ENCODE peak calls at places on chromosome 11, in seven cellular contexts. L, G, S, O, I, J and Q are unnamed samples.

GRCh38 chr11:114058871-114059277 is 637 bp upstream of the ZBTB16 start:
- DNase-seq in L (no peak), G (peak), S (no peak), O (no peak), I (no peak), J (peak), Q (no peak)

GRCh38 chr11:95850137-95850536 is 59.8 kb downstream of the CEP57 start:
- DNase-seq in L (no peak), G (no peak), S (no peak), O (no peak), I (no peak), J (no peak), Q (no peak)

GRCh38 chr11:35038211-35038930 is 100.6 kb upstream of the CD44 start:
- DNase-seq in L (no peak), G (no peak), S (no peak), O (no peak), I (no peak), J (no peak), Q (no peak)

GRCh38 chr11:116736763-116737162 is 36.0 kb downstream of the BUD13 start:
- DNase-seq in L (no peak), G (no peak), S (no peak), O (no peak), I (peak), J (no peak), Q (no peak)

GRCh38 chr11:127247261-127247660 is 246.7 kb upstream of the KIRREL3 start:
- DNase-seq in L (no peak), G (no peak), S (no peak), O (no peak), I (no peak), J (no peak), Q (no peak)

GRCh38 chr11:99176430-99176829 is 155.7 kb downstream of the CNTN5 start:
- DNase-seq in L (no peak), G (no peak), S (no peak), O (no peak), I (no peak), J (no peak), Q (no peak)

GRCh38 chr11:93662177-93662575 is 694 bp downstream of the CEP295 start:
- DNase-seq in L (no peak), G (no peak), S (no peak), O (no peak), I (no peak), J (no peak), Q (no peak)

GRCh38 chr11:43116071-43116470 is 195.7 kb upstream of the API5 start:
- DNase-seq in L (no peak), G (no peak), S (no peak), O (no peak), I (no peak), J (no peak), Q (no peak)

GRCh38 chr11:2193099-2193886 is 21.7 kb upstream of the TH start:
- DNase-seq in L (no peak), G (no peak), S (no peak), O (no peak), I (no peak), J (no peak), Q (peak)

GRCh38 chr11:95996621-95997020 is 72.7 kb upstream of the MTMR2 start:
- DNase-seq in L (no peak), G (no peak), S (no peak), O (no peak), I (no peak), J (no peak), Q (no peak)

GRCh38 chr11:40274017-40274416 is 1185.4 kb downstream of the LRRC4C start:
- DNase-seq in L (no peak), G (no peak), S (no peak), O (no peak), I (no peak), J (no peak), Q (no peak)

GRCh38 chr11:536841-537621 is at the start of gene LRRC56:
- DNase-seq in L (peak), G (peak), S (peak), O (peak), I (peak), J (peak), Q (peak)

GRCh38 chr11:112856591-112856990 is 104.6 kb upstream of the NCAM1 start:
- DNase-seq in L (no peak), G (no peak), S (no peak), O (no peak), I (no peak), J (no peak), Q (no peak)

GRCh38 chr11:76188873-76189272 is 17.4 kb downstream of the WNT11 start:
- DNase-seq in L (no peak), G (no peak), S (no peak), O (no peak), I (no peak), J (no peak), Q (no peak)

GRCh38 chr11:76189682-76190081 is 16.6 kb downstream of the WNT11 start:
- DNase-seq in L (no peak), G (no peak), S (no peak), O (no peak), I (no peak), J (no peak), Q (no peak)

GRCh38 chr11:76186776-76187279 is 19.5 kb downstream of the WNT11 start:
- DNase-seq in L (no peak), G (peak), S (no peak), O (no peak), I (no peak), J (no peak), Q (no peak)

GRCh38 chr11:76193219-76193618 is 13.1 kb downstream of the WNT11 start:
- DNase-seq in L (no peak), G (no peak), S (no peak), O (no peak), I (no peak), J (no peak), Q (no peak)

DNA sequence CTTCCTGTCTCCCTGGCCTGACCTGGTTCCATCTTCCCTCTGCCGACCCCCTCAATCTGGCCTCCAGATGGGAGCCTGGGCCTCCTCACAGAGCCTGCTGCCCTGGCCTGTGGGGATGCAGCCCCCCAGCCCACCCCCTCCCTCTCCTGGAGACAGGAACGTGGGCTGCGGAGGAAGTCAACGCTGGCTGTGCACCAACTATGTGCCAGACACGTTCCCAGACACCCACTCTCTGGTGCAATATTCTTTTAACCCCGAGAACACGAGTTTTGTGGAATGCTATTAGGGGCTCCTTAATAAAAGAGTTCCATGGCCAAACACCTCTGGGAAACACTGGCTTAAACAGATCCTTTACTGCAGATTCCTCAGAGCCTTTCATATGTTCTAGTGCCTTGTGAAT is 15.9 kb downstream of the WNT11 start:
- DNase-seq in L (no peak), G (no peak), S (no peak), O (peak), I (no peak), J (no peak), Q (no peak)
- H3K4me3 ChIP-seq in L (no peak), G (no peak), S (no peak), O (no peak), I (no peak), J (no peak), Q (no peak)

DNA sequence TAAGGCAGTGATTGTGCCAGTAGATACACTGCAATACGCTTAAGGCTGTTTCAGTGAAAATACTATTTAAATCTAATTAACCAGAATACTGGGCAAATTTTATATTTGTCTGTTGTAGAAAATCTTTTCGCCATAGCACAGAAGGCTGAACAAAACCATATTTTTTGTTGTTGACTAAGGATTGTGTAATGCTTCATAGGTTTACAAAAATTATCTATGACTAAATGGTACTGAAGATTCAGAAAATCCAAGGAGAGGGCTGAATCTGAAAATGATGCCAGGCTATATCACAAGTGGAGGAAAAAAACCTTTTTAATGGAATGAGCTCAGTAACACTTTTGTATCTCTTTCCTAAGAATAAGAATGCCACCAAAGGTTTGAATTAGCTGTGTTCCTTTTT is 2.8 kb downstream of the ATL3 start:
- DNase-seq in L (no peak), G (no peak), S (no peak), O (no peak), I (no peak), J (no peak), Q (no peak)
- H3K4me3 ChIP-seq in L (no peak), G (no peak), S (no peak), O (no peak), I (no peak), J (no peak), Q (no peak)

DNA sequence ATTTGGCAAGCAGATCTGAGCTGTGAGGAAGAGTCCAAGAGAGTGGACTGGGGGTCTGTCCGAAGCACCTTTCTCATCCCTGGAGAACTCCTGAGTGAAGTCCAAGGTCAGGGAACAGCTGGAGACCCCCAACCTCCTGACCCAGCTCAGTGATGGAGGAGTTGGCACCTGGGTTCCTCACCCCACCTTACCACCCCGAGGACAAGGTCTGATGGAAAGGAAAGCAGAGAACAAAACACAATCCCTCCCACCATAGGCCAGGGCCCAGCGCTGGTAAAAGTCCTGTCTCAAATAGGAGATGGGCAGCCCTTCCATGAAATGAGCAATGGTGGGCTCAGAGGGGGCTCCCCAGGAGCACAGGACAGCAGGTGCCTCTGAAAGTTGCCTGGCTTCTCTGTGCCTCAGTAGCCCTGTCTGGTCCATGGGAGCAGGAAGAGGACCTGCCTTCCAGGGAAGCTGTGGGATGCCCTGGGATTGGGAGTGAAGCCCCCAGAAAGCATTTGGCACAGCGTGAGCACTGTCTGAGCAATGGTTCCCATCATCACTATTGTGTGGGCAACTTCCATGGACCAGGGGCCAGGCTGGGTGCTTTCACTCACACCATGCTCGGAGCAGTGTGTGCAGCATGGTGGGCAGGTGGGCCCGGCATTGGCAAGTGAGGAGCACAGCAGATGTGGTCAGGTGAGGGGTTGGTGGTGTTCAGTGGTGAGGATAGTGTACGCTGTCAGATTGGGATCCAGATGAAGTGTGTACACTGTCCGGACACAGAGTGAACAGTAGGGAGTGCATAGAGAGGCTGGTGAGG is 7.5 kb downstream of the TRIM29 start:
- DNase-seq in L (no peak), G (no peak), S (no peak), O (no peak), I (no peak), J (peak), Q (no peak)
- H3K4me3 ChIP-seq in L (no peak), G (no peak), S (no peak), O (no peak), I (no peak), J (no peak), Q (no peak)

GRCh38 chr11:91366186-91366585 is 858.4 kb upstream of the FAT3 start:
- DNase-seq in L (no peak), G (no peak), S (no peak), O (no peak), I (no peak), J (no peak), Q (no peak)
- H3K4me3 ChIP-seq in L (no peak), G (no peak), S (no peak), O (no peak), I (no peak), J (no peak), Q (no peak)

DNA sequence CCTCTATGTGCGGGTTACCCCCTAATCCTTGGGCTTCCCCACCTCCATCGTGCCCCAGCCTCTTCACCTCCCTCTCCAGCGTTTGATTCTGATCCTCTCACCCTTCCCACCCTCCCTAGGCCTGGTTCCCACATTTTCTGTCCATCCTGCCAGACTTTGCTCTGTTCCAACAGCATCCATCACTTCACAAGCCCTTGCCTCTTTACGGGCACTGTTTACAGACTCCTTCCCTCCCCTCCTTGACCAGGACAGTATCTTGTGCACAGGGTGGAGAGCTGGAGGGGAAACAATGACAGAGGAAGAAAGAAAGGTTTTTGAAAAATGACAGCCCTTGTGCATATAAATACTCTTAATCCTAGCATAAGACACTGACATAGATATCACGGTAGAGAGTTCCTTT is 30.4 kb downstream of the FEZ1 start:
- DNase-seq in L (no peak), G (no peak), S (no peak), O (no peak), I (no peak), J (no peak), Q (no peak)
- H3K4me3 ChIP-seq in L (no peak), G (no peak), S (no peak), O (no peak), I (no peak), J (no peak), Q (no peak)

GRCh38 chr11:85718126-85718943 is 32.3 kb upstream of the CCDC89 start:
- DNase-seq in L (no peak), G (no peak), S (no peak), O (no peak), I (no peak), J (no peak), Q (no peak)
- H3K4me3 ChIP-seq in L (no peak), G (peak), S (no peak), O (peak), I (no peak), J (peak), Q (no peak)